ENCODE peak calls at places on chromosomes 16 and 17, in four cellular contexts. R is K562, G is A549, T is WTC11. N is an unnamed sample.

GRCh38 chr17:64777413-64778101 is 115.5 kb upstream of the SMURF2 start:
- DNase-seq in R (no peak), T (no peak), G (no peak), N (no peak)

GRCh38 chr16:78396046-78396445 is 296.6 kb downstream of the WWOX start:
- DNase-seq in G (peak; percentile 5), T (no peak), R (peak; percentile 27), N (no peak)

GRCh38 chr17:55324296-55324978 is 59.7 kb downstream of the HLF start:
- DNase-seq in R (no peak), G (no peak), T (no peak), N (no peak)

GRCh38 chr17:3602499-3602898 is 6.7 kb downstream of the TRPV1 start:
- DNase-seq in T (peak; percentile 56), R (peak; percentile 64), G (peak; percentile 48), N (peak; percentile 44)

GRCh38 chr16:73545713-73546112 is 497.8 kb upstream of the ZFHX3 start:
- DNase-seq in R (no peak), T (no peak), G (no peak), N (no peak)

GRCh38 chr17:4472281-4472680 is 26.4 kb upstream of the SPNS2 start:
- DNase-seq in R (no peak), G (no peak), T (no peak), N (no peak)

GRCh38 chr16:46629331-46629843 is 8.2 kb upstream of the SHCBP1 start:
- DNase-seq in T (no peak), R (peak; percentile 39), G (peak; percentile 58), N (peak; percentile 60)

GRCh38 chr16:9112166-9112843 is 20.9 kb downstream of the HAPSTR1 start:
- DNase-seq in G (no peak), T (no peak), R (no peak), N (peak; percentile 72)

GRCh38 chr16:11639925-11640899 is 28.0 kb upstream of the SNN start:
- DNase-seq in R (peak; percentile 10), G (peak; percentile 94), T (no peak), N (peak; percentile 90)

GRCh38 chr17:1639549-1639948 is 6.0 kb downstream of the SCARF1 start:
- DNase-seq in R (no peak), T (no peak), G (no peak), N (no peak)

GRCh38 chr16:8816967-8817662 is 19.5 kb downstream of the PMM2 start:
- DNase-seq in G (no peak), R (no peak), T (no peak), N (no peak)

GRCh38 chr16:85327731-85328664 is 215.7 kb upstream of the CIBAR2 start:
- DNase-seq in G (no peak), T (peak; percentile 92), R (peak; percentile 77), N (no peak)

GRCh38 chr17:35119370-35120185 is at the start of gene RAD51D:
- DNase-seq in R (peak; percentile 92), G (peak; percentile 83), T (peak; percentile 82), N (peak; percentile 60)

GRCh38 chr16:19167710-19168172 is 299 bp upstream of the SYT17 start:
- DNase-seq in R (peak; percentile 75), G (peak; percentile 80), T (peak; percentile 81), N (peak; percentile 60)

GRCh38 chr16:85935957-85936760 is 37.2 kb downstream of the IRF8 start:
- DNase-seq in G (no peak), R (no peak), T (no peak), N (no peak)

GRCh38 chr16:12419151-12419550 is 384.5 kb downstream of the CPPED1 start:
- DNase-seq in T (no peak), R (no peak), G (no peak), N (no peak)

GRCh38 chr16:77841275-77841640 is 52.9 kb downstream of the VAT1L start:
- DNase-seq in G (no peak), T (no peak), R (no peak), N (no peak)

GRCh38 chr16:8590161-8590688 is at the start of gene TMEM114:
- DNase-seq in R (no peak), G (no peak), T (peak; percentile 62), N (no peak)

GRCh38 chr16:11792404-11793260 is 4.4 kb downstream of the ZC3H7A start:
- DNase-seq in G (no peak), T (no peak), R (no peak), N (peak; percentile 70)

GRCh38 chr16:3029499-3030127 is 5.8 kb downstream of the THOC6 start:
- DNase-seq in G (no peak), R (peak; percentile 60), T (no peak), N (no peak)

GRCh38 chr17:8606415-8606814 is 24.1 kb downstream of the MYH10 start:
- DNase-seq in G (no peak), T (no peak), R (no peak), N (no peak)
- TF ChIP-seq NR3C1 in G (no peak), T (no peak), R (no peak), N (no peak)

DNA sequence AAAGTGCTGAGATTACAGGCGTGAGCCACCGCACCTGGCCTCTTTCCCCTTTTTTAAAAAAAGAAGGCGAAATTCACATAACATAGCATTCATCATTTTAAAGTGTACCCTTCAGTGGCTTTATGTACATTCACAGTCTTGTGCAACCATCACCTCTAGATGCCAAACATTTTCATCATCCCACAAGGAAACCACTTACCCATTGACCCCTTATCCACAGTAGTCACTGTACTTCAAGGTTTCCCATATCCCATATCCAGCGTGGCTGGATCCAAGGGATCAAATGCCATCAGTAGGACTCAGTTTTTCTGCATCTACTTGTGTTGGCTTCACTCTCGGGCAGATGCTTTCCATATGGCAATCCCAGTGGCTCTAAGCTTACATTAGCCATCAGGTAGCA is 50.3 kb downstream of the BMERB1 start:
- DNase-seq in G (no peak), T (no peak), R (no peak), N (peak; percentile 70)
- TF ChIP-seq NR3C1 in G (no peak), T (no peak), R (no peak), N (no peak)

GRCh38 chr16:88505405-88506082 is 52.5 kb downstream of the ZFPM1 start:
- DNase-seq in G (peak; percentile 69), R (peak; percentile 50), T (peak; percentile 65), N (peak; percentile 79)
- TF ChIP-seq NR3C1 in G (no peak), R (no peak), T (no peak), N (no peak)

GRCh38 chr16:17213974-17214373 is 256.8 kb downstream of the XYLT1 start:
- DNase-seq in G (no peak), R (no peak), T (no peak), N (no peak)

GRCh38 chr16:17211797-17212196 is 259.0 kb downstream of the XYLT1 start:
- DNase-seq in G (no peak), R (peak; percentile 25), T (peak; percentile 65), N (peak; percentile 34)

GRCh38 chr16:17213025-17213424 is 257.7 kb downstream of the XYLT1 start:
- DNase-seq in G (no peak), R (no peak), T (no peak), N (no peak)

GRCh38 chr16:17215306-17215705 is 255.5 kb downstream of the XYLT1 start:
- DNase-seq in T (no peak), G (no peak), R (no peak), N (no peak)
- TF ChIP-seq NR3C1 in T (no peak), G (no peak), R (no peak), N (no peak)

GRCh38 chr17:6786618-6787017 is 10.6 kb downstream of the FBXO39 start:
- DNase-seq in R (no peak), G (no peak), T (no peak), N (no peak)
- TF ChIP-seq NR3C1 in R (no peak), G (no peak), T (no peak), N (no peak)

DNA sequence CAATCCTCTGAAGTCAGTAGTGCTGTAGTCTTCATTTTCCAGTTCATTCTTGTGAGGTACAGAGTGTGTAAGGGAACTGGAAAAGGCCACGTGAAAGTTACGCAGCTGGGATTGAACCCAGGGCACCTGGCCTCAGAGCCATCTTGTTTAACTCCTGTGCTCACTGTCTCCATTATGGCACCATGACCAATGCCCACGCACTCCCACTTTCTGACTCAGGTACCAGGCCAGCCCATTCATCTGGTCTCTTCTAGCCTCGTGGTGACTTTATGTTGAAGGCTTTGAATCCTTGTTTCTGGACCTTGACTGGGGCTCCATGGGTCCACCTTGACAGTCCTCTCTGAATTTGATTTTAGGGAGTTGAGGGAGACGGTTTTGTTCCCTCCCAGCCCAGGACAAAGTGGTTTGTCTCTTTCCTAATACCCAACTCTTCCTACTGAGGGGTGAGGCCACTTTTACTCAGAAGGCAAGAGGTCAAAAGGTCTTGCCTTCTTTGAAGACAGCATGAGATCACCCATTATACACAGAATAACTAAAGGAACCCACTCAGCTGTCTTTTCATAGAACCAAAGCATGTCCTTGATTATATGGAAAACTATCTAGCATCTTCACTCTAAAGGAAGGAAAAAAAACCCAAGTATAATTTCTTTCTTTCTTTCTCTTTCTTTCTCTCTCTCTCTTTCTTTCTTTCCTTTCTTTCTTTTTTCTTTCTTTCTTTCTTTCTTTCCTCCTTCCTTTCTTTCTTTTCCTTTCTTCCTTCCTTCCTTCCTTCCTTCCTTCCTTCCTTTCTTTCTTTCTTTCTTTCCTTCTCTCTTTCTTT is 50.0 kb downstream of the OTOA start:
- DNase-seq in R (no peak), G (no peak), T (no peak), N (no peak)
- TF ChIP-seq NR3C1 in R (no peak), G (no peak), T (no peak), N (no peak)

DNA sequence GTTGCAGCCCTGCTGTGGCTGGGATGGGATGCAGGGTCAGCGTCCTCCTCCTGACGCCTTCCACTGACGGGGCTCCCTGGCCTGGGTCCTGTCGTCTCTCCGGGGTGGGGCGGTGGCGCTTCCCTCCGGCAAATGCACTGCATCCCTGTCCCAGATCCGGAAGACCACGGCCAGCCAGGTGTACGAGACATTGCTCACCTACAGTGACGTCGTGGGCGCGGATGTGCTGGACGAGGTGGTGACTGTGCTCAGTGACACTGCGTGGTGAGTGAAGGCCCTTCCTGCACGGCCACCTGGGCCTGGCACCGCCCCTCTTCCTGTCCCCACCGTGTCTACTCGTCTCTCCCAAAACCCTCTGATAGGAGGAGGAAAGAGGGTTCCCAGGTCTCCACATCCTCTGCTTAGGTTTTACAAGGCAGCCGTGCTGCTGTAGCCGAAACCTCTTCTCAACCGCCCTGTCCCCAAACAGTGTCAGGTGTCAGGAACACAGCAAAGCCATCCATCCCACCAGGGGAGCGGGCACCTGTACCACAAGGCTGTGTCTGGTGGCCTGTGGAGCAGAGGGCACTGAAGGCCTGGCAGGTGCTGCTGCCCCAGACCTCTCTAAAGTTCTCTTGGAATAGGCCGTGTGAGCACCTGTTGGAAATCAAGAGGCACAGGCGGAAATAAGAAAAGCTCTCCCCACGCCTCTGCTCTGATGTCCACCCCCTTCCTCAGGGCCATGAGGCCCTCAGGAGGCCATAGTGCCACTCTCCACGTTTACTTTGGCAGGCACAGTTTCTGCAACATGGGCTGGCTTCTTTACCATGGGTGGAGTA is 99.6 kb upstream of the ZNF750 start:
- DNase-seq in R (no peak), G (no peak), T (peak; percentile 3), N (no peak)
- TF ChIP-seq NR3C1 in R (no peak), G (no peak), T (no peak), N (no peak)

GRCh38 chr16:56682703-56683397 is 580 bp downstream of the MT1X start:
- DNase-seq in R (no peak), G (no peak), T (no peak), N (no peak)
- TF ChIP-seq NR3C1 in R (no peak), G (no peak), T (no peak), N (no peak)

GRCh38 chr17:73396429-73397277 is 84.9 kb upstream of the CDC42EP4 start:
- DNase-seq in T (no peak), R (no peak), G (no peak), N (peak; percentile 20)
- TF ChIP-seq NR3C1 in T (no peak), R (no peak), G (no peak), N (no peak)

GRCh38 chr17:30716461-30717289 is 107.8 kb downstream of the CRLF3 start:
- DNase-seq in G (no peak), R (no peak), T (peak; percentile 19), N (no peak)
- TF ChIP-seq NR3C1 in G (no peak), R (no peak), T (no peak), N (no peak)